ENCODE peak calls at places on chromosomes 13 and 19, in six cellular contexts. S is T-cell, Q is astrocyte of the cerebellum, J is GM12865, G is left ventricle myocardium inferior, Y is hypothalamus. F is an unnamed sample.

GRCh38 chr13:61286148-61286745 is 129.4 kb downstream of the PCDH20 start:
- DNase-seq in S (no peak), G (no peak), Y (no peak), J (peak), Q (no peak), F (peak)

GRCh38 chr19:18469245-18470107 is 31.5 kb upstream of the ISYNA1 start:
- DNase-seq in Q (peak), G (peak), J (peak), S (peak), Y (peak), F (no peak)

GRCh38 chr19:14149509-14149994 is 13.2 kb upstream of the ASF1B start:
- DNase-seq in J (peak), S (peak), Q (no peak), G (peak), Y (peak), F (no peak)

GRCh38 chr19:46442808-46443450 is 14.2 kb upstream of the PNMA8C start:
- DNase-seq in Q (peak), Y (no peak), J (no peak), G (no peak), S (no peak), F (peak)

GRCh38 chr19:55253842-55254624 is 4.8 kb downstream of the PPP6R1 start:
- DNase-seq in G (no peak), Y (no peak), S (peak), J (peak), Q (no peak), F (no peak)

GRCh38 chr19:2334986-2335846 is 6.7 kb downstream of the SPPL2B start:
- DNase-seq in Q (no peak), Y (no peak), G (no peak), J (no peak), S (no peak), F (no peak)

GRCh38 chr13:27622102-27622820 is 569 bp downstream of the POLR1D start:
- DNase-seq in G (no peak), S (no peak), J (no peak), Q (no peak), Y (peak), F (no peak)

GRCh38 chr13:111946214-111946613 is 120.7 kb upstream of the SOX1 start:
- DNase-seq in J (no peak), Y (no peak), S (no peak), G (no peak), Q (no peak), F (no peak)

GRCh38 chr19:39867133-39867532 is 21.0 kb upstream of the FBL start:
- DNase-seq in G (no peak), J (no peak), Q (no peak), Y (no peak), S (no peak), F (no peak)

GRCh38 chr19:18073197-18073596 is 13.5 kb downstream of the IL12RB1 start:
- DNase-seq in Y (no peak), J (no peak), S (no peak), G (no peak), Q (no peak), F (no peak)

GRCh38 chr13:27406178-27406939 is 18.1 kb upstream of the GTF3A start:
- DNase-seq in J (peak), G (no peak), S (no peak), Q (no peak), Y (no peak), F (no peak)

GRCh38 chr19:41328157-41328817 is 18.3 kb downstream of the CCDC97 start:
- DNase-seq in Q (no peak), G (no peak), S (no peak), Y (no peak), J (peak), F (no peak)

GRCh38 chr13:36101157-36101556 is 30.0 kb downstream of the DCLK1 start:
- DNase-seq in Q (no peak), Y (no peak), J (no peak), S (no peak), G (no peak), F (no peak)

GRCh38 chr19:28169168-28169862 is 1043.6 kb downstream of the UQCRFS1 start:
- DNase-seq in J (no peak), S (no peak), G (no peak), Q (no peak), Y (no peak), F (no peak)

GRCh38 chr19:50455992-50456391 is 20.3 kb upstream of the EMC10 start:
- DNase-seq in Y (no peak), G (no peak), S (no peak), J (no peak), Q (no peak), F (no peak)

GRCh38 chr19:49084206-49085019 is 838 bp upstream of the SNRNP70 start:
- DNase-seq in J (no peak), Q (no peak), Y (no peak), G (no peak), S (no peak), F (no peak)

GRCh38 chr13:66887088-66887487 is 343.0 kb downstream of the PCDH9 start:
- DNase-seq in G (no peak), Q (peak), Y (peak), S (no peak), J (no peak), F (no peak)

GRCh38 chr13:47277774-47278173 is 380.9 kb upstream of the HTR2A start:
- DNase-seq in Y (no peak), J (no peak), Q (no peak), S (no peak), G (no peak), F (no peak)

GRCh38 chr19:10292206-10292788 is 2.5 kb downstream of the ICAM5 start:
- DNase-seq in G (peak), J (peak), S (peak), Q (no peak), Y (peak), F (no peak)

GRCh38 chr13:78934336-78934735 is 275.4 kb upstream of the OBI1 start:
- DNase-seq in S (no peak), Q (no peak), J (no peak), Y (no peak), G (no peak), F (no peak)

GRCh38 chr13:113907637-113908617 is 44.1 kb upstream of the GAS6 start:
- DNase-seq in Y (no peak), G (no peak), J (no peak), S (no peak), Q (peak), F (no peak)

GRCh38 chr19:41696402-41697197 is 8.5 kb upstream of the CEACAM7 start:
- DNase-seq in Y (no peak), J (no peak), G (no peak), S (no peak), Q (no peak), F (no peak)